ENCODE peak calls at places on chromosomes 7 and 10, in six cellular contexts. One of them, this sample, is unnamed.

GRCh38 chr7:31098606-31099360 is 46.7 kb downstream of the ADCYAP1R1 start:
- DNase-seq in AG04450: no peak
- DNase-seq in CD8-positive, alpha-beta T cell: no peak
- DNase-seq in progenitor cell of endocrine pancreas: no peak
- DNase-seq in activated B cell treated with CpG ODN at 0.5 μM for 24 hours: no peak
- DNase-seq in dorsolateral prefrontal cortex: no peak
- DNase-seq in this sample: no peak

GRCh38 chr7:138363721-138364120 is 96.3 kb upstream of the TRIM24 start:
- DNase-seq in CD8-positive, alpha-beta T cell: no peak
- DNase-seq in AG04450: no peak
- DNase-seq in activated B cell treated with CpG ODN at 0.5 μM for 24 hours: no peak
- DNase-seq in progenitor cell of endocrine pancreas: no peak
- DNase-seq in dorsolateral prefrontal cortex: no peak
- DNase-seq in this sample: no peak

GRCh38 chr10:70584941-70585544 is 17.5 kb downstream of the PRF1 start:
- DNase-seq in dorsolateral prefrontal cortex: no peak
- DNase-seq in progenitor cell of endocrine pancreas: no peak
- DNase-seq in activated B cell treated with CpG ODN at 0.5 μM for 24 hours: no peak
- DNase-seq in AG04450: no peak
- DNase-seq in CD8-positive, alpha-beta T cell: no peak
- DNase-seq in this sample: peak

GRCh38 chr7:149625339-149625946 is 127.8 kb upstream of the ZNF746 start:
- DNase-seq in CD8-positive, alpha-beta T cell: peak
- DNase-seq in AG04450: no peak
- DNase-seq in activated B cell treated with CpG ODN at 0.5 μM for 24 hours: peak
- DNase-seq in progenitor cell of endocrine pancreas: peak
- DNase-seq in dorsolateral prefrontal cortex: peak
- DNase-seq in this sample: peak

GRCh38 chr7:30727061-30727945 is 24.6 kb upstream of the INMT start:
- DNase-seq in progenitor cell of endocrine pancreas: no peak
- DNase-seq in CD8-positive, alpha-beta T cell: peak
- DNase-seq in dorsolateral prefrontal cortex: no peak
- DNase-seq in activated B cell treated with CpG ODN at 0.5 μM for 24 hours: no peak
- DNase-seq in AG04450: no peak
- DNase-seq in this sample: no peak

GRCh38 chr7:1322240-1323110 is 89.8 kb downstream of the UNCX start:
- DNase-seq in dorsolateral prefrontal cortex: no peak
- DNase-seq in CD8-positive, alpha-beta T cell: no peak
- DNase-seq in activated B cell treated with CpG ODN at 0.5 μM for 24 hours: no peak
- DNase-seq in progenitor cell of endocrine pancreas: no peak
- DNase-seq in AG04450: no peak
- DNase-seq in this sample: no peak

GRCh38 chr10:97422921-97423420 is 3.0 kb upstream of the PGAM1 start:
- DNase-seq in dorsolateral prefrontal cortex: no peak
- DNase-seq in CD8-positive, alpha-beta T cell: no peak
- DNase-seq in AG04450: no peak
- DNase-seq in progenitor cell of endocrine pancreas: no peak
- DNase-seq in activated B cell treated with CpG ODN at 0.5 μM for 24 hours: no peak
- DNase-seq in this sample: no peak

GRCh38 chr7:25864943-25865633 is 286.9 kb upstream of the NFE2L3 start:
- DNase-seq in activated B cell treated with CpG ODN at 0.5 μM for 24 hours: no peak
- DNase-seq in dorsolateral prefrontal cortex: no peak
- DNase-seq in AG04450: no peak
- DNase-seq in CD8-positive, alpha-beta T cell: no peak
- DNase-seq in progenitor cell of endocrine pancreas: no peak
- DNase-seq in this sample: no peak

GRCh38 chr7:1093916-1094508 is 6.1 kb downstream of the GPER1 start:
- DNase-seq in CD8-positive, alpha-beta T cell: no peak
- DNase-seq in AG04450: no peak
- DNase-seq in dorsolateral prefrontal cortex: no peak
- DNase-seq in progenitor cell of endocrine pancreas: no peak
- DNase-seq in activated B cell treated with CpG ODN at 0.5 μM for 24 hours: no peak
- DNase-seq in this sample: no peak

GRCh38 chr10:125627646-125628045 is 55.3 kb downstream of the TEX36 start:
- DNase-seq in dorsolateral prefrontal cortex: no peak
- DNase-seq in progenitor cell of endocrine pancreas: no peak
- DNase-seq in activated B cell treated with CpG ODN at 0.5 μM for 24 hours: no peak
- DNase-seq in AG04450: no peak
- DNase-seq in CD8-positive, alpha-beta T cell: no peak
- DNase-seq in this sample: no peak

GRCh38 chr10:125626671-125627070 is 56.3 kb downstream of the TEX36 start:
- DNase-seq in dorsolateral prefrontal cortex: no peak
- DNase-seq in progenitor cell of endocrine pancreas: no peak
- DNase-seq in AG04450: no peak
- DNase-seq in CD8-positive, alpha-beta T cell: no peak
- DNase-seq in activated B cell treated with CpG ODN at 0.5 μM for 24 hours: no peak
- DNase-seq in this sample: no peak

GRCh38 chr10:125631806-125632205 is 51.2 kb downstream of the TEX36 start:
- DNase-seq in dorsolateral prefrontal cortex: no peak
- DNase-seq in activated B cell treated with CpG ODN at 0.5 μM for 24 hours: no peak
- DNase-seq in CD8-positive, alpha-beta T cell: no peak
- DNase-seq in AG04450: no peak
- DNase-seq in progenitor cell of endocrine pancreas: no peak
- DNase-seq in this sample: no peak

GRCh38 chr10:125628251-125629049 is 54.5 kb downstream of the TEX36 start:
- DNase-seq in CD8-positive, alpha-beta T cell: no peak
- DNase-seq in activated B cell treated with CpG ODN at 0.5 μM for 24 hours: no peak
- DNase-seq in dorsolateral prefrontal cortex: no peak
- DNase-seq in AG04450: no peak
- DNase-seq in progenitor cell of endocrine pancreas: no peak
- DNase-seq in this sample: no peak

GRCh38 chr10:125629758-125630376 is 53.1 kb downstream of the TEX36 start:
- DNase-seq in progenitor cell of endocrine pancreas: no peak
- DNase-seq in dorsolateral prefrontal cortex: no peak
- DNase-seq in CD8-positive, alpha-beta T cell: no peak
- DNase-seq in activated B cell treated with CpG ODN at 0.5 μM for 24 hours: no peak
- DNase-seq in AG04450: peak
- DNase-seq in this sample: no peak
- TF ChIP-seq CTCF in progenitor cell of endocrine pancreas: peak
- TF ChIP-seq CTCF in dorsolateral prefrontal cortex: peak
- TF ChIP-seq CTCF in CD8-positive, alpha-beta T cell: no peak
- TF ChIP-seq CTCF in activated B cell treated with CpG ODN at 0.5 μM for 24 hours: no peak
- TF ChIP-seq CTCF in AG04450: peak
- TF ChIP-seq CTCF in this sample: peak

GRCh38 chr7:88429382-88429781 is 122.7 kb upstream of the STEAP4 start:
- DNase-seq in CD8-positive, alpha-beta T cell: no peak
- DNase-seq in progenitor cell of endocrine pancreas: no peak
- DNase-seq in AG04450: no peak
- DNase-seq in activated B cell treated with CpG ODN at 0.5 μM for 24 hours: no peak
- DNase-seq in dorsolateral prefrontal cortex: no peak
- DNase-seq in this sample: no peak
- TF ChIP-seq CTCF in CD8-positive, alpha-beta T cell: no peak
- TF ChIP-seq CTCF in progenitor cell of endocrine pancreas: no peak
- TF ChIP-seq CTCF in AG04450: no peak
- TF ChIP-seq CTCF in activated B cell treated with CpG ODN at 0.5 μM for 24 hours: no peak
- TF ChIP-seq CTCF in dorsolateral prefrontal cortex: no peak
- TF ChIP-seq CTCF in this sample: peak

DNA sequence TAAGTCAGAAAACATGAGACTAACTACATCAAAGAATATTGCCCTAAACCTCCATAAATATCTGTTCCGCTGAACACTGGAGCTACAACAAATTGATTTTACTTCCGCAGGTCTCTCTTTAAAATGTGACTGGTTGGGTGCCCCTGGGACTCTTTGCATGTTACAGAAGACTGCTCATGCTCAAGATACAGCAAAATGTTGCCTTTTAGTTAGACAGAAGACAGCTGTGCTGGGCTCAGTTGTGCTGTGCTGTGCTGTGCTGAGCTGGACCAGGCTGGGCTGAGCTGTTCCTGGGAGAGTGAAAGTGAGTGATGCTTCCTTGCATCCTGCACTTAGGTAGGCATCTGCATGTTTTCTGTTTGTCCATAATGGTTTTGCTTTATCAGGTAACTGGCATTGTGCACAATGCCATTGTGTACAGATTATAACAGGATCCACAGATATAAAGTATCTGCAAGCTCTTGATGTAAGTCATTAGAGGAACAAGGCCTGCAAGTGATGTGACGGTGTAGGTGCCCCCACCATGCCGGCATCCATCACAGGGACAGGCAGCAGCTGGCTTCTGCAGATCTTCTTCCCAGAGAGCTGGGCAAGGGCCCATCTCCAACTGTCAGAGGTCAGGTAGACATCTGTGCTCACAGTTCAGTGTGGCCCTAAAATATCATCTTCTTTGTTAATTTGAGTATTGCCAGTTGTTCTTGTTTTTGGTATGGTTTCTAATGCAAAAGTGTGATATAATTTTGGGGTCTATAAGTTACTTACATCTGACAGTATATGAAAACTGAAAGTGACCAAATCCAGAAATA is 972.5 kb upstream of the CELF2 start:
- DNase-seq in CD8-positive, alpha-beta T cell: no peak
- DNase-seq in dorsolateral prefrontal cortex: no peak
- DNase-seq in activated B cell treated with CpG ODN at 0.5 μM for 24 hours: no peak
- DNase-seq in progenitor cell of endocrine pancreas: no peak
- DNase-seq in AG04450: no peak
- DNase-seq in this sample: no peak
- TF ChIP-seq CTCF in CD8-positive, alpha-beta T cell: no peak
- TF ChIP-seq CTCF in dorsolateral prefrontal cortex: no peak
- TF ChIP-seq CTCF in activated B cell treated with CpG ODN at 0.5 μM for 24 hours: no peak
- TF ChIP-seq CTCF in progenitor cell of endocrine pancreas: no peak
- TF ChIP-seq CTCF in AG04450: no peak
- TF ChIP-seq CTCF in this sample: no peak

GRCh38 chr7:44378744-44379143 is 53.4 kb upstream of the CAMK2B start:
- DNase-seq in activated B cell treated with CpG ODN at 0.5 μM for 24 hours: no peak
- DNase-seq in dorsolateral prefrontal cortex: no peak
- DNase-seq in AG04450: peak
- DNase-seq in progenitor cell of endocrine pancreas: no peak
- DNase-seq in CD8-positive, alpha-beta T cell: peak
- DNase-seq in this sample: no peak
- TF ChIP-seq CTCF in activated B cell treated with CpG ODN at 0.5 μM for 24 hours: no peak
- TF ChIP-seq CTCF in dorsolateral prefrontal cortex: no peak
- TF ChIP-seq CTCF in AG04450: peak
- TF ChIP-seq CTCF in progenitor cell of endocrine pancreas: no peak
- TF ChIP-seq CTCF in CD8-positive, alpha-beta T cell: no peak
- TF ChIP-seq CTCF in this sample: no peak

GRCh38 chr7:131329176-131329570 is 1.5 kb downstream of the MKLN1 start:
- DNase-seq in dorsolateral prefrontal cortex: no peak
- DNase-seq in progenitor cell of endocrine pancreas: no peak
- DNase-seq in AG04450: no peak
- DNase-seq in activated B cell treated with CpG ODN at 0.5 μM for 24 hours: no peak
- DNase-seq in CD8-positive, alpha-beta T cell: no peak
- DNase-seq in this sample: no peak

GRCh38 chr7:131328387-131329175 is 905 bp downstream of the MKLN1 start:
- DNase-seq in dorsolateral prefrontal cortex: no peak
- DNase-seq in progenitor cell of endocrine pancreas: no peak
- DNase-seq in CD8-positive, alpha-beta T cell: no peak
- DNase-seq in AG04450: no peak
- DNase-seq in activated B cell treated with CpG ODN at 0.5 μM for 24 hours: no peak
- DNase-seq in this sample: no peak

GRCh38 chr7:131326576-131326975 is 1.1 kb upstream of the MKLN1 start:
- DNase-seq in AG04450: no peak
- DNase-seq in CD8-positive, alpha-beta T cell: no peak
- DNase-seq in dorsolateral prefrontal cortex: no peak
- DNase-seq in progenitor cell of endocrine pancreas: no peak
- DNase-seq in activated B cell treated with CpG ODN at 0.5 μM for 24 hours: no peak
- DNase-seq in this sample: no peak

GRCh38 chr7:131327049-131327625 is 539 bp upstream of the MKLN1 start:
- DNase-seq in activated B cell treated with CpG ODN at 0.5 μM for 24 hours: no peak
- DNase-seq in progenitor cell of endocrine pancreas: no peak
- DNase-seq in CD8-positive, alpha-beta T cell: no peak
- DNase-seq in dorsolateral prefrontal cortex: no peak
- DNase-seq in AG04450: no peak
- DNase-seq in this sample: no peak

DNA sequence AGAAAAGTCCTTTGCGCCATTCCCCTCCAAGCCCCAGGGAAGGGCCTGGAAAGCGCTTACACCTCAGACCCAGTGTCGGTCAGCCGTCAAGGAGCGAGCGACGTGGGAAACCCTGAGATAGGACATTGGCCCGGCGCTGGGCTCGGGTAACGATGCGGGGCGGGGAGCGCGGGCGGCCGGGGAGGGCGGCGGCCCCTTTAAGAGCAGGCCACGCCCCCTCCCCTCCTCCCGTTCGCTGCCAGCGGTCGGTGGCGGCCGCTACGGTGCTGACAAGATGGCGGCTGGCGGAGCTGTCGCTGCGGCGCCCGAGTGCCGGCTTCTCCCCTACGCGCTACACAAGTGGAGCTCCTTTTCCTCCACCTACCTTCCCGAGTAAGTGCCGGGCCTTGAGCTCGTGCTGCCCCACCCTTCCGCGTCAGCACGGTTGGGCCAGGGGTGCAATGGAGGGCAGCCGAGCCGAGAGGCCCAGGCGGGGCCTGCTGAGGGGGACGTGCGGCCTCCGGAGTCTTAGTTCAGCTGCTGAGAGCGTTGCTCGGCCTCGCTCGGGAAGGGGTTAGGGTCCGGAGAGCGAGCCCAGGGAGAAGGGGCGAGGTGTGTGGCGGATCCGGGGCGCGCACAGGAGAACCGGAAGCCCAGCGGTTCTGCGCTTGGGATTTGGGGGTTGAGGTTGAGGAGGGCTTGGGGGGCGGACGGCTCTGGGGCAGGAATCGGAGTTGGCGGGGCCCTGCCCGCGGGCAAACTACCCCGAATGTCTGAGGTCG is at the start of gene MKLN1:
- DNase-seq in dorsolateral prefrontal cortex: peak
- DNase-seq in activated B cell treated with CpG ODN at 0.5 μM for 24 hours: peak
- DNase-seq in CD8-positive, alpha-beta T cell: peak
- DNase-seq in progenitor cell of endocrine pancreas: peak
- DNase-seq in AG04450: peak
- DNase-seq in this sample: peak
- TF ChIP-seq CTCF in dorsolateral prefrontal cortex: peak
- TF ChIP-seq CTCF in activated B cell treated with CpG ODN at 0.5 μM for 24 hours: no peak
- TF ChIP-seq CTCF in CD8-positive, alpha-beta T cell: no peak
- TF ChIP-seq CTCF in progenitor cell of endocrine pancreas: no peak
- TF ChIP-seq CTCF in AG04450: no peak
- TF ChIP-seq CTCF in this sample: no peak

GRCh38 chr10:5888843-5889623 is 660 bp downstream of the ANKRD16 start:
- DNase-seq in AG04450: no peak
- DNase-seq in CD8-positive, alpha-beta T cell: peak
- DNase-seq in dorsolateral prefrontal cortex: peak
- DNase-seq in activated B cell treated with CpG ODN at 0.5 μM for 24 hours: peak
- DNase-seq in progenitor cell of endocrine pancreas: peak
- DNase-seq in this sample: peak
- TF ChIP-seq CTCF in AG04450: peak
- TF ChIP-seq CTCF in CD8-positive, alpha-beta T cell: no peak
- TF ChIP-seq CTCF in dorsolateral prefrontal cortex: no peak
- TF ChIP-seq CTCF in activated B cell treated with CpG ODN at 0.5 μM for 24 hours: no peak
- TF ChIP-seq CTCF in progenitor cell of endocrine pancreas: no peak
- TF ChIP-seq CTCF in this sample: no peak